ENCODE peak calls at places on chromosomes 12 and 14, in four cellular contexts. V is fibroblast of lung; R is stimulated activated CD8-positive, alpha-beta memory T cell treated with anti-CD3 and anti-CD28 coated beads, Interleukin-2, amount 100 ng/mL, for 48 hours; U is MM.1S. T is an unnamed sample.

GRCh38 chr12:94074970-94075695 is 73.2 kb upstream of the PLXNC1 start:
- DNase-seq in V (peak), R (no peak), U (no peak), T (peak)

GRCh38 chr12:56151672-56152131 is 685 bp upstream of the MYL6B start:
- DNase-seq in V (peak), R (peak), U (peak), T (no peak)

GRCh38 chr12:90013409-90013808 is 304.8 kb upstream of the ATP2B1 start:
- DNase-seq in V (no peak), R (no peak), U (no peak), T (peak)

GRCh38 chr14:91241848-91242247 is 2.7 kb downstream of the GPR68 start:
- DNase-seq in V (no peak), R (no peak), U (no peak), T (no peak)

GRCh38 chr12:113069149-113069548 is 12.6 kb downstream of the DTX1 start:
- DNase-seq in V (no peak), R (no peak), U (no peak), T (no peak)

GRCh38 chr12:47954058-47954457 is 9.3 kb upstream of the TMEM106C start:
- DNase-seq in V (no peak), R (no peak), U (no peak), T (no peak)

GRCh38 chr12:3107071-3107583 is 29.9 kb downstream of the TSPAN9 start:
- DNase-seq in V (peak), R (no peak), U (no peak), T (peak)

GRCh38 chr14:60093606-60094005 is 1.9 kb downstream of the PCNX4 start:
- DNase-seq in V (peak), R (no peak), U (no peak), T (no peak)

GRCh38 chr12:79858518-79858917 is 76.4 kb downstream of the PPP1R12A start:
- DNase-seq in V (peak), R (no peak), U (no peak), T (peak)

GRCh38 chr14:36069535-36069900 is 107.0 kb downstream of the PTCSC3 start:
- DNase-seq in V (peak), R (no peak), U (peak), T (peak)

GRCh38 chr12:109951751-109952150 is 44.4 kb downstream of the GIT2 start:
- DNase-seq in V (peak), R (no peak), U (no peak), T (peak)

GRCh38 chr14:104928391-104929133 is 3.9 kb downstream of the PLD4 start:
- DNase-seq in V (no peak), R (no peak), U (no peak), T (no peak)

GRCh38 chr14:51855234-51855633 is 5.2 kb upstream of the GNG2 start:
- DNase-seq in V (peak), R (no peak), U (no peak), T (no peak)

GRCh38 chr12:103373088-103373523 is 122.7 kb downstream of the C12orf42 start:
- DNase-seq in V (no peak), R (no peak), U (no peak), T (no peak)

GRCh38 chr14:100575266-100575995 is 11.8 kb downstream of the BEGAIN start:
- DNase-seq in V (no peak), R (no peak), U (no peak), T (no peak)

GRCh38 chr12:98870521-98870920 is 225.4 kb downstream of the APAF1 start:
- DNase-seq in V (no peak), R (no peak), U (no peak), T (no peak)

GRCh38 chr12:22899184-22899583 is 274.2 kb downstream of the ETNK1 start:
- DNase-seq in V (no peak), R (no peak), U (no peak), T (no peak)

GRCh38 chr12:12624479-12625120 is 12.9 kb downstream of the CREBL2 start:
- DNase-seq in V (no peak), R (no peak), U (no peak), T (no peak)

GRCh38 chr12:3313655-3314305 is 177.2 kb upstream of the PRMT8 start:
- DNase-seq in V (no peak), R (no peak), U (peak), T (peak)

GRCh38 chr14:91920526-91920925 is 27.0 kb downstream of the FBLN5 start:
- DNase-seq in V (no peak), R (no peak), U (no peak), T (no peak)

GRCh38 chr12:79900951-79901350 is 33.9 kb downstream of the PPP1R12A start:
- DNase-seq in V (no peak), R (no peak), U (no peak), T (no peak)

GRCh38 chr12:56190695-56191155 is 1.4 kb upstream of the SMARCC2 start:
- DNase-seq in V (no peak), R (no peak), U (no peak), T (no peak)

GRCh38 chr12:57090456-57090855 is 1.5 kb downstream of the NAB2 start:
- DNase-seq in V (no peak), R (no peak), U (no peak), T (no peak)

GRCh38 chr14:32883189-32883588 is 55.5 kb upstream of the NPAS3 start:
- DNase-seq in V (no peak), R (no peak), U (peak), T (no peak)

GRCh38 chr12:112134731-112135130 is 9.4 kb downstream of the TRAFD1 start:
- DNase-seq in V (no peak), R (no peak), U (no peak), T (no peak)

GRCh38 chr14:91218041-91218440 is 26.5 kb downstream of the GPR68 start:
- DNase-seq in V (no peak), R (no peak), U (no peak), T (no peak)

GRCh38 chr14:34722723-34723545 is 8.5 kb upstream of the CFL2 start:
- DNase-seq in V (peak), R (no peak), U (peak), T (peak)

GRCh38 chr14:51860164-51860835 is at the start of gene GNG2:
- DNase-seq in V (peak), R (peak), U (peak), T (peak)

GRCh38 chr12:26108915-26109314 is 15.9 kb downstream of the BHLHE41 start:
- DNase-seq in V (no peak), R (no peak), U (no peak), T (no peak)

GRCh38 chr12:112901271-112901670 is 5.5 kb upstream of the OAS1 start:
- DNase-seq in V (no peak), R (no peak), U (no peak), T (no peak)

GRCh38 chr12:47698631-47699030 is 7.2 kb downstream of the RPAP3 start:
- DNase-seq in V (no peak), R (no peak), U (no peak), T (no peak)

GRCh38 chr14:26794731-26795130 is 196.9 kb upstream of the NOVA1 start:
- DNase-seq in V (peak), R (no peak), U (no peak), T (peak)

GRCh38 chr12:108645686-108646596 is 12.2 kb upstream of the SELPLG start:
- DNase-seq in V (no peak), R (no peak), U (no peak), T (no peak)